ENCODE peak calls at places on chromosomes 2 and 18, in eight cellular contexts. M, W, L, E, R, F, N and Z are unnamed samples.

GRCh38 chr2:231461516-231461971 is 2.7 kb downstream of the NCL start:
- DNase-seq in F (no peak), W (no peak), M (no peak), R (no peak), L (no peak), E (peak; percentile 25), N (no peak), Z (no peak)

GRCh38 chr2:25009954-25010353 is 31.9 kb upstream of the EFR3B start:
- DNase-seq in F (no peak), N (no peak), L (no peak), W (no peak), R (no peak), M (no peak), E (no peak), Z (no peak)

GRCh38 chr2:54457326-54458023 is 1.3 kb downstream of the SPTBN1 start:
- DNase-seq in F (no peak), M (no peak), N (peak; percentile 66), R (no peak), E (no peak), L (no peak), W (no peak), Z (no peak)

GRCh38 chr18:23936371-23936958 is 78.1 kb upstream of the TTC39C start:
- DNase-seq in N (no peak), E (no peak), L (no peak), M (no peak), W (no peak), F (no peak), R (no peak), Z (no peak)

GRCh38 chr2:28751956-28752607 is 452 bp downstream of the PPP1CB start:
- DNase-seq in E (no peak), F (peak; percentile 18), M (no peak), R (peak; percentile 58), L (no peak), W (no peak), N (peak; percentile 59), Z (no peak)

GRCh38 chr2:176072951-176073904 is 10.5 kb downstream of the EVX2 start:
- DNase-seq in M (no peak), R (no peak), L (no peak), W (no peak), F (no peak), N (no peak), E (no peak), Z (no peak)

GRCh38 chr2:190123956-190124355 is 61.4 kb upstream of the MSTN start:
- DNase-seq in N (no peak), R (no peak), E (no peak), F (no peak), L (peak; percentile 49), M (no peak), W (no peak), Z (no peak)

GRCh38 chr2:86157009-86157556 is 38.2 kb downstream of the IMMT start:
- DNase-seq in L (no peak), W (no peak), F (no peak), M (no peak), R (no peak), N (no peak), E (no peak), Z (no peak)

GRCh38 chr18:10032331-10032979 is 118.6 kb downstream of the VAPA start:
- DNase-seq in E (no peak), L (no peak), M (no peak), R (no peak), W (peak; percentile 7), N (peak; percentile 37), F (no peak), Z (no peak)

GRCh38 chr2:105364436-105365139 is 27.2 kb downstream of the C2orf49 start:
- DNase-seq in F (no peak), M (no peak), L (peak; percentile 63), R (no peak), W (no peak), E (no peak), N (no peak), Z (no peak)

GRCh38 chr18:79681484-79682387 is 2.1 kb downstream of the CTDP1 start:
- DNase-seq in L (no peak), M (peak; percentile 18), W (peak; percentile 68), F (no peak), R (no peak), E (peak; percentile 39), N (no peak), Z (no peak)

GRCh38 chr2:200765139-200765951 is 46.4 kb upstream of the BZW1 start:
- DNase-seq in W (peak; percentile 52), N (no peak), F (no peak), E (no peak), L (peak; percentile 87), M (no peak), R (no peak), Z (no peak)

GRCh38 chr2:150389487-150389886 is 98.0 kb downstream of the RND3 start:
- DNase-seq in E (no peak), W (no peak), N (no peak), R (no peak), M (no peak), L (peak; percentile 84), F (no peak), Z (no peak)

GRCh38 chr2:176093145-176093888 is 796 bp downstream of the HOXD13 start:
- DNase-seq in E (peak; percentile 64), N (no peak), W (no peak), F (no peak), L (no peak), M (no peak), R (no peak), Z (no peak)

GRCh38 chr2:237500681-237501424 is 13.8 kb downstream of the MLPH start:
- DNase-seq in W (no peak), F (no peak), E (no peak), R (peak; percentile 35), L (peak; percentile 98), N (no peak), M (no peak), Z (peak; percentile 63)

GRCh38 chr18:3455938-3456685 is 6.1 kb downstream of the TGIF1 start:
- DNase-seq in F (no peak), M (no peak), E (no peak), R (no peak), N (no peak), L (peak; percentile 66), W (no peak), Z (no peak)

GRCh38 chr18:35856178-35856577 is 116.3 kb upstream of the RMP24 start:
- DNase-seq in E (no peak), N (no peak), W (no peak), F (no peak), L (no peak), M (no peak), R (no peak), Z (no peak)

GRCh38 chr18:48580782-48581181 is 42.0 kb downstream of the CTIF start:
- DNase-seq in N (no peak), R (no peak), M (peak; percentile 55), E (no peak), F (no peak), W (no peak), L (peak; percentile 34), Z (peak; percentile 12)

GRCh38 chr2:212147921-212148513 is 390.6 kb downstream of the ERBB4 start:
- DNase-seq in L (peak; percentile 11), F (no peak), E (no peak), R (no peak), W (no peak), M (no peak), N (peak; percentile 2), Z (no peak)

GRCh38 chr2:30029804-30030203 is 108.4 kb upstream of the ALK start:
- DNase-seq in M (peak; percentile 92), E (no peak), F (no peak), W (no peak), L (no peak), R (no peak), N (no peak), Z (no peak)

GRCh38 chr18:36456622-36457021 is 159.1 kb downstream of the FHOD3 start:
- DNase-seq in E (no peak), N (no peak), R (no peak), F (no peak), L (no peak), W (no peak), M (no peak), Z (no peak)